ENCODE peak calls at places on chromosome X, in seven cellular contexts. I is kidney tubule cell; Y is AG10803; V is activated T-helper 9 cell treated with anti-CD3 and anti-CD28 coated beads, Interleukin-2, amount 50 U/mL, for 16 hours; O is NCI-H1105 treated with DMSO at 0.1 percent for 48 hours; T is CD8-positive, alpha-beta memory T cell; R is GM23338. J is an unnamed sample.

GRCh38 chrX:7638053-7638452 is 204.9 kb upstream of the VCX start:
- DNase-seq in I (no peak), Y (no peak), V (no peak), O (no peak), T (no peak), R (peak; percentile 52), J (no peak)

GRCh38 chrX:133229361-133229760 is 11.2 kb upstream of the TFDP3 start:
- DNase-seq in I (peak; percentile 66), Y (no peak), V (no peak), O (no peak), T (no peak), R (no peak), J (no peak)

GRCh38 chrX:109537324-109537665 is 651 bp downstream of the NXT2 start:
- DNase-seq in I (peak; percentile 61), Y (peak; percentile 78), V (no peak), O (no peak), T (no peak), R (peak; percentile 53), J (no peak)

GRCh38 chrX:28015993-28016392 is 34.7 kb upstream of the DCAF8L1 start:
- DNase-seq in I (no peak), Y (no peak), V (no peak), O (no peak), T (no peak), R (no peak), J (no peak)

GRCh38 chrX:149819371-149819770 is 37.6 kb downstream of the MAGEA9 start:
- DNase-seq in I (no peak), Y (no peak), V (no peak), O (no peak), T (no peak), R (no peak), J (no peak)

GRCh38 chrX:69951756-69952155 is 98.0 kb downstream of the AWAT2 start:
- DNase-seq in I (no peak), Y (no peak), V (no peak), O (no peak), T (no peak), R (peak; percentile 16), J (no peak)

GRCh38 chrX:1027133-1027532 is 185.3 kb downstream of the CRLF2 start:
- DNase-seq in I (no peak), Y (no peak), V (no peak), O (no peak), T (no peak), R (no peak), J (no peak)

GRCh38 chrX:66654411-66654810 is 15.5 kb upstream of the EDA2R start:
- DNase-seq in I (no peak), Y (no peak), V (no peak), O (no peak), T (no peak), R (no peak), J (no peak)

GRCh38 chrX:40247848-40248622 is 150.3 kb upstream of the BCOR start:
- DNase-seq in I (no peak), Y (no peak), V (no peak), O (no peak), T (no peak), R (no peak), J (no peak)

GRCh38 chrX:12771445-12772069 is 19.7 kb upstream of the PRPS2 start:
- DNase-seq in I (peak; percentile 45), Y (peak; percentile 16), V (peak; percentile 48), O (no peak), T (peak; percentile 72), R (peak; percentile 72), J (no peak)

GRCh38 chrX:71859637-71860036 is 51.0 kb upstream of the NHSL2 start:
- DNase-seq in I (peak; percentile 59), Y (peak; percentile 36), V (no peak), O (peak; percentile 34), T (no peak), R (peak; percentile 71), J (no peak)

GRCh38 chrX:16807976-16808542 is 21.8 kb downstream of the TXLNG start:
- DNase-seq in I (no peak), Y (peak; percentile 51), V (no peak), O (no peak), T (no peak), R (no peak), J (no peak)

GRCh38 chrX:35006361-35006760 is 63.8 kb downstream of the FAM47B start:
- DNase-seq in I (peak; percentile 10), Y (no peak), V (no peak), O (no peak), T (no peak), R (no peak), J (no peak)

GRCh38 chrX:19888419-19888879 is 1.0 kb upstream of the SH3KBP1 start:
- DNase-seq in I (peak; percentile 81), Y (peak; percentile 82), V (no peak), O (no peak), T (peak; percentile 60), R (peak; percentile 75), J (no peak)

GRCh38 chrX:139091878-139092277 is 380.4 kb upstream of the FGF13 start:
- DNase-seq in I (no peak), Y (no peak), V (no peak), O (no peak), T (no peak), R (no peak), J (no peak)

GRCh38 chrX:21658152-21658737 is at the start of gene KLHL34:
- DNase-seq in I (no peak), Y (no peak), V (no peak), O (no peak), T (no peak), R (peak; percentile 42), J (no peak)

GRCh38 chrX:110759785-110760184 is 35.8 kb downstream of the CHRDL1 start:
- DNase-seq in I (peak; percentile 85), Y (peak; percentile 64), V (no peak), O (no peak), T (no peak), R (no peak), J (no peak)

GRCh38 chrX:27675493-27675892 is 85.3 kb downstream of the DCAF8L2 start:
- DNase-seq in I (peak; percentile 2), Y (peak; percentile 4), V (no peak), O (no peak), T (no peak), R (no peak), J (no peak)

GRCh38 chrX:21373637-21374162 is 518 bp upstream of the CNKSR2 start:
- DNase-seq in I (no peak), Y (no peak), V (no peak), O (peak; percentile 47), T (no peak), R (peak; percentile 27), J (no peak)

GRCh38 chrX:25873196-25873595 is 264.9 kb upstream of the MAGEB18 start:
- DNase-seq in I (peak; percentile 82), Y (peak; percentile 11), V (no peak), O (no peak), T (no peak), R (no peak), J (no peak)

GRCh38 chrX:147635186-147635585 is 276.5 kb upstream of the FMR1 start:
- DNase-seq in I (no peak), Y (no peak), V (no peak), O (no peak), T (no peak), R (no peak), J (no peak)

GRCh38 chrX:66889418-66889817 is 250.5 kb upstream of the EDA2R start:
- DNase-seq in I (no peak), Y (no peak), V (no peak), O (no peak), T (no peak), R (no peak), J (no peak)

GRCh38 chrX:155998761-155999510 is 1.4 kb downstream of the IL9R start:
- DNase-seq in I (no peak), Y (no peak), V (no peak), O (no peak), T (no peak), R (no peak), J (no peak)

GRCh38 chrX:44183329-44183728 is 160.1 kb downstream of the EFHC2 start:
- DNase-seq in I (no peak), Y (no peak), V (no peak), O (no peak), T (no peak), R (no peak), J (peak; percentile 12)

GRCh38 chrX:103730147-103730546 is 19.4 kb downstream of the TMEM31 start:
- DNase-seq in I (no peak), Y (no peak), V (no peak), O (no peak), T (no peak), R (no peak), J (no peak)

GRCh38 chrX:151984328-151984727 is 9.9 kb upstream of the GABRE start:
- DNase-seq in I (peak; percentile 74), Y (peak; percentile 89), V (no peak), O (no peak), T (no peak), R (no peak), J (no peak)

GRCh38 chrX:45479196-45479834 is 278.6 kb upstream of the DIPK2B start:
- DNase-seq in I (peak; percentile 89), Y (peak; percentile 92), V (no peak), O (no peak), T (no peak), R (no peak), J (no peak)

GRCh38 chrX:108347800-108348199 is 90.4 kb downstream of the COL4A6 start:
- DNase-seq in I (no peak), Y (no peak), V (no peak), O (no peak), T (no peak), R (peak; percentile 38), J (no peak)

GRCh38 chrX:151896734-151897474 is 15.8 kb upstream of the MAGEA4 start:
- DNase-seq in I (no peak), Y (peak; percentile 75), V (no peak), O (no peak), T (no peak), R (no peak), J (no peak)

GRCh38 chrX:10197597-10198210 is 40.9 kb downstream of the CLCN4 start:
- DNase-seq in I (no peak), Y (peak; percentile 10), V (no peak), O (no peak), T (no peak), R (peak; percentile 9), J (no peak)

GRCh38 chrX:131262738-131263679 is 26.1 kb downstream of the IGSF1 start:
- DNase-seq in I (peak; percentile 31), Y (no peak), V (no peak), O (peak; percentile 4), T (no peak), R (peak; percentile 69), J (peak; percentile 0)

GRCh38 chrX:24387724-24388123 is 27.3 kb downstream of the SUPT20HL1 start:
- DNase-seq in I (no peak), Y (no peak), V (no peak), O (no peak), T (no peak), R (peak; percentile 57), J (no peak)

GRCh38 chrX:53018627-53019026 is 30.0 kb upstream of the GPR173 start:
- DNase-seq in I (no peak), Y (no peak), V (no peak), O (peak; percentile 17), T (no peak), R (peak; percentile 66), J (no peak)

J was measured in NCI-H1436.